ENCODE peak calls at places on chromosomes 1 and 21, in five cellular contexts. D is AG04450, Z is HCT116, V is sigmoid colon, X is aorta. N is an unnamed sample.

GRCh38 chr1:55717111-55717510 is 501.9 kb upstream of the USP24 start:
- DNase-seq in D (no peak), Z (no peak), V (no peak), X (no peak), N (peak; percentile 48)

GRCh38 chr1:165114022-165114888 is 242.3 kb downstream of the LMX1A start:
- DNase-seq in D (no peak), Z (peak; percentile 44), V (no peak), X (no peak), N (no peak)

GRCh38 chr1:41319803-41320711 is 41.2 kb upstream of the FOXO6 start:
- DNase-seq in D (no peak), Z (no peak), V (no peak), X (peak; percentile 85), N (no peak)

GRCh38 chr1:15919316-15919715 is 56.6 kb downstream of the ZBTB17 start:
- DNase-seq in D (peak; percentile 33), Z (no peak), V (no peak), X (no peak), N (no peak)

GRCh38 chr1:149945206-149945605 is 8.5 kb upstream of the MTMR11 start:
- DNase-seq in D (no peak), Z (no peak), V (no peak), X (no peak), N (no peak)

GRCh38 chr1:241531195-241532172 is 694 bp upstream of the KMO start:
- DNase-seq in D (peak; percentile 33), Z (peak; percentile 63), V (no peak), X (no peak), N (peak; percentile 39)

GRCh38 chr1:31014094-31014493 is 51.4 kb downstream of the PUM1 start:
- DNase-seq in D (no peak), Z (no peak), V (no peak), X (no peak), N (no peak)

GRCh38 chr1:42747125-42747524 is 7.1 kb upstream of the CLDN19 start:
- DNase-seq in D (no peak), Z (no peak), V (no peak), X (no peak), N (no peak)

GRCh38 chr21:46184625-46185555 is 631 bp upstream of the SPATC1L start:
- DNase-seq in D (no peak), Z (peak; percentile 8), V (peak; percentile 94), X (peak; percentile 91), N (peak; percentile 56)

GRCh38 chr1:4056989-4057388 is 156.9 kb upstream of the C1orf174 start:
- DNase-seq in D (no peak), Z (no peak), V (no peak), X (peak; percentile 14), N (no peak)

GRCh38 chr1:85894651-85895050 is 186.4 kb upstream of the ZNHIT6 start:
- DNase-seq in D (peak; percentile 15), Z (peak; percentile 18), V (no peak), X (no peak), N (no peak)

GRCh38 chr1:180926164-180926981 is 13.7 kb downstream of the KIAA1614 start:
- DNase-seq in D (no peak), Z (no peak), V (peak; percentile 84), X (no peak), N (peak; percentile 38)

GRCh38 chr21:26177187-26177586 is 6.6 kb upstream of the APP start:
- DNase-seq in D (no peak), Z (no peak), V (no peak), X (no peak), N (peak; percentile 29)

GRCh38 chr1:219174672-219175564 is 1.2 kb downstream of the LYPLAL1 start:
- DNase-seq in D (peak; percentile 77), Z (no peak), V (no peak), X (no peak), N (peak; percentile 54)

GRCh38 chr1:227940791-227941241 is 6.9 kb downstream of the WNT9A start:
- DNase-seq in D (no peak), Z (no peak), V (peak; percentile 73), X (peak; percentile 69), N (no peak)

GRCh38 chr21:15421521-15421920 is 308.3 kb upstream of the USP25 start:
- DNase-seq in D (no peak), Z (no peak), V (no peak), X (no peak), N (no peak)

GRCh38 chr1:206834711-206835110 is 30.7 kb upstream of the IL20 start:
- DNase-seq in D (no peak), Z (no peak), V (no peak), X (no peak), N (no peak)

GRCh38 chr1:119674110-119674509 is 26.0 kb upstream of the ZNF697 start:
- DNase-seq in D (no peak), Z (no peak), V (no peak), X (no peak), N (no peak)

GRCh38 chr1:119673171-119673940 is 25.3 kb upstream of the ZNF697 start:
- DNase-seq in D (no peak), Z (no peak), V (no peak), X (no peak), N (no peak)

GRCh38 chr1:119674835-119675289 is 26.8 kb upstream of the ZNF697 start:
- DNase-seq in D (no peak), Z (peak; percentile 68), V (peak; percentile 73), X (no peak), N (peak; percentile 72)

GRCh38 chr1:119676571-119677206 is 28.6 kb upstream of the ZNF697 start:
- DNase-seq in D (no peak), Z (no peak), V (peak; percentile 66), X (no peak), N (no peak)

DNA sequence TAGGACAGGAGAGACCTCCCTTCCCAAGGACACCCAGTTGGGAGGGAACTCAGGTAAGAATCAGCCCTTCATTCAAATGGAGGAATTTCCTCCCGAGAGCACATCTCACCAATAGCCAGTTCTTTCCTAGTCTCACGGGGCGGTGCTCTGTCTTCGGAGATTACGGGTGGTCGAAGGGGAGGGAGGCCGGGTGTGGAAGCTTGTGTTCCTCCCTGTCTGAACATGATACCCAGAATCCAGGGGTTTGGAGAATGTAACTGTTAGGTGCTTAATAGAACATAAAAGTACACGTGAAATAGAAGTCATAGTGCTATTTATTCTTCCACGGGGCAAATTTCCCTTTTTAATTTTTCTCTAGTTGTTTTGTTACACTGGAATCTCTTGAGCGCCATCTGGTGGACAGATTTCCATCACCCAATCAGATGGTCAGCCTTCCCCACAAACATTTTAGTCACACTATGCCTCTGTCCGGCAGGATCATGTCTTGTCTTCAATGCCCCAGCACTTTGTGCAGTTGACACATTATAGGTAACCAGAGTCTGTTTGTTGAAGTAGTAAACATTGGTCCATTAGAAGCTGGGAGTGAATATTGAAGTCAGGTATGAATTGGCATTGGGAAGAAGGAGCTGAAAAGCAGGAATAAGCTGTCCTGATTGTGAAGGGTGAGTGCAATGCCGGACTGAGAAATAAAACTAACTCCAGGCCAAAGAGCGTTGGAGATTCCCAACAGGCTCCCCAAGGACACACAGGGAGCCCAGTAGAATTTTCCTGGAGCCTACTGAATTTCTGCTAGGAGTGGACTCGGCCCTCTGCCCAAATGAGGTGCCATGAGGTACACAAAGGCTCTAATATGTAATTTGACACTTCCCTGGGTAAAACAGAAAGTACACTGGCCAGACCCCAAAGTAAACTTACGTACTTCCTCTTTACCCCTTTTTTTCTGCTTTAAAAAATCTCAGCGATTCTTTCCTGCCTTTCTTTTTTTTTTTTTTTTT is 27.6 kb upstream of the ZNF697 start:
- DNase-seq in D (peak; percentile 78), Z (peak; percentile 85), V (peak; percentile 90), X (peak; percentile 78), N (peak; percentile 61)
- H3K4me3 ChIP-seq in D (peak overlapping the region; percentile 57), Z (peak overlapping the region; percentile 49), V (peak overlapping the region; percentile 17), X (peak overlapping the region; percentile 69), N (peak overlapping the region; percentile 52)

GRCh38 chr1:33342041-33342723 is 21.3 kb upstream of the A3GALT2 start:
- DNase-seq in D (peak; percentile 98), Z (no peak), V (peak; percentile 93), X (peak; percentile 83), N (peak; percentile 97)
- H3K4me3 ChIP-seq in D (peak overlapping the region; percentile 48), Z (no peak overlapping the region), V (no peak overlapping the region), X (no peak overlapping the region), N (no peak overlapping the region)

GRCh38 chr1:38476784-38477175 is 382.8 kb downstream of the RRAGC start:
- DNase-seq in D (no peak), Z (no peak), V (no peak), X (no peak), N (no peak)

GRCh38 chr1:38476111-38476783 is 383.3 kb downstream of the RRAGC start:
- DNase-seq in D (no peak), Z (no peak), V (no peak), X (no peak), N (no peak)

GRCh38 chr1:38477811-38478210 is 381.8 kb downstream of the RRAGC start:
- DNase-seq in D (no peak), Z (no peak), V (no peak), X (no peak), N (no peak)

GRCh38 chr1:38474738-38475623 is 384.6 kb downstream of the RRAGC start:
- DNase-seq in D (no peak), Z (no peak), V (no peak), X (no peak), N (no peak)

GRCh38 chr1:38475624-38476005 is 384.0 kb downstream of the RRAGC start:
- DNase-seq in D (no peak), Z (no peak), V (no peak), X (no peak), N (no peak)
- H3K4me3 ChIP-seq in D (no peak overlapping the region), Z (no peak overlapping the region), V (no peak overlapping the region), X (no peak overlapping the region), N (no peak overlapping the region)

GRCh38 chr1:200040516-200041138 is 13.1 kb downstream of the NR5A2 start:
- DNase-seq in D (no peak), Z (no peak), V (no peak), X (no peak), N (no peak)

GRCh38 chr1:200042119-200042436 is 14.6 kb downstream of the NR5A2 start:
- DNase-seq in D (no peak), Z (no peak), V (no peak), X (no peak), N (no peak)

GRCh38 chr1:200041337-200042118 is 14.0 kb downstream of the NR5A2 start:
- DNase-seq in D (no peak), Z (no peak), V (no peak), X (no peak), N (no peak)

GRCh38 chr1:200043330-200043668 is 15.8 kb downstream of the NR5A2 start:
- DNase-seq in D (no peak), Z (no peak), V (no peak), X (no peak), N (no peak)

GRCh38 chr1:200042437-200043329 is 15.2 kb downstream of the NR5A2 start:
- DNase-seq in D (no peak), Z (no peak), V (no peak), X (no peak), N (no peak)
- H3K4me3 ChIP-seq in D (peak overlapping the region; percentile 34), Z (no peak overlapping the region), V (no peak overlapping the region), X (no peak overlapping the region), N (peak overlapping the region; percentile 30)

DNA sequence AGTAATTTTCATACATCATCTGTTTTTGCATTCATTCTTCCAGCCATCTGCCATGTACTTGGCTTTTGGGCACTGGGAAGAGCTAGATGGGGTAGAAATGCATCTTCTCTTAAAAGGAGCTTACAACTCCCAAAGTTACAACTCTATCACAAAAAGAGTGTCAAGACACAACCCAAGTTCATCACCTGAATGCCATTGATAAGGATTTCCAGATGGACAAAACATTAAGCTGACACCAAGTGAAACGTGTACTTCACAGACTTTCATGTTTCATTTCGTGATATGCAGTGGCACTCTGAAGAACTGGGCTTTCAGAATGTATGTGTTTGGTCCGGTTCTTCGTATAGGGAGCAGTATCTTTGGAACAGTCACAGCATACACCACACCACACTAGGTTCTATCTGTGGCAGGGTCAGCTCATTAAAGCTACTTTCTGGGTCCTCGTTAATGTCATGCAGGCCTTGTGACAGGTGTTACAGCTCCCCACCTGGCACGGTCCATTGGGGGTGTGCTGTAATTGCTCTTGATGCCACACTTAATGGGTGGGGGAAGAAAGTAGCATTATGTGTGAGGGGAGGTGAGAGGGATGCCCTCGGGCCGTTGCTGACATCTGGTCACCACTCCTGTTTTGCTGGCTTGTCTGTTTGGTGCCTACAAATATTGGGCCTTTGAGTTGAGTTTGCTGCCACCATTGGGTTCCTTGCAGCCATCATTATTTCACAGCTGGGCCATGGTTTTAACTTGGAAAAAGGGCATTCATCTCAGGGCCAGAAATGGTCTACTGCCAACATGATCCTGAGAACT is 164.9 kb downstream of the NFIA start:
- DNase-seq in D (no peak), Z (no peak), V (no peak), X (no peak), N (no peak)
- H3K4me3 ChIP-seq in D (no peak overlapping the region), Z (no peak overlapping the region), V (no peak overlapping the region), X (no peak overlapping the region), N (no peak overlapping the region)

N was measured in skeletal muscle cell.